ENCODE peak calls at places on chromosome 5, in nine cellular contexts. C is SHP77, H is kidney epithelial cell, Y is GM12865, B is GM03348, N is AG09319, M is heart left ventricle, F is COR-L47, O is HEK293T. G is an unnamed sample.

GRCh38 chr5:8993031-8993430 is 552.8 kb downstream of the SEMA5A start:
- DNase-seq in B (no peak), Y (peak), F (no peak), H (no peak), O (no peak), C (no peak), M (no peak), N (no peak), G (no peak)

GRCh38 chr5:154276932-154277331 is 86.4 kb downstream of the GALNT10 start:
- DNase-seq in C (no peak), B (peak), F (no peak), N (peak), M (peak), O (no peak), H (no peak), Y (no peak), G (no peak)

GRCh38 chr5:168672016-168672415 is 92.8 kb upstream of the PANK3 start:
- DNase-seq in C (no peak), O (no peak), M (no peak), F (no peak), H (no peak), N (no peak), Y (no peak), B (no peak), G (no peak)

GRCh38 chr5:68646142-68646541 is 430.6 kb downstream of the PIK3R1 start:
- DNase-seq in C (no peak), B (no peak), O (no peak), M (no peak), H (no peak), F (no peak), N (no peak), Y (no peak), G (no peak)

GRCh38 chr5:137055271-137055872 is 443.8 kb downstream of the SPOCK1 start:
- DNase-seq in N (no peak), C (no peak), F (no peak), H (no peak), Y (no peak), B (peak), O (no peak), M (no peak), G (no peak)

GRCh38 chr5:61330341-61330878 is 1.6 kb upstream of the ZSWIM6 start:
- DNase-seq in B (peak), F (peak), C (peak), H (no peak), M (peak), Y (no peak), N (no peak), O (peak), G (peak)

GRCh38 chr5:175471628-175472027 is 6.7 kb upstream of the SFXN1 start:
- DNase-seq in C (no peak), M (no peak), B (no peak), O (no peak), N (no peak), F (no peak), H (no peak), Y (peak), G (no peak)

GRCh38 chr5:73564018-73564417 is 1.4 kb downstream of the ANKRA2 start:
- DNase-seq in C (no peak), N (no peak), Y (no peak), M (no peak), B (no peak), H (no peak), O (no peak), F (no peak), G (no peak)

GRCh38 chr5:6504677-6505414 is 56.2 kb downstream of the UBE2QL1 start:
- DNase-seq in F (peak), B (no peak), H (peak), Y (no peak), O (no peak), N (no peak), M (no peak), C (peak), G (peak)

GRCh38 chr5:2030131-2030530 is 147.4 kb upstream of the IRX4 start:
- DNase-seq in B (no peak), O (no peak), N (no peak), M (no peak), Y (no peak), F (no peak), C (no peak), H (no peak), G (no peak)

GRCh38 chr5:177552839-177553455 is 1.4 kb downstream of the FAM193B start:
- DNase-seq in M (peak), C (no peak), Y (no peak), B (peak), F (no peak), O (no peak), H (no peak), N (no peak), G (no peak)

GRCh38 chr5:31047621-31048020 is 145.9 kb upstream of the CDH6 start:
- DNase-seq in C (no peak), H (no peak), Y (no peak), F (peak), O (no peak), B (no peak), M (no peak), N (no peak), G (no peak)

GRCh38 chr5:123120197-123120596 is 31.2 kb downstream of the PRDM6 start:
- DNase-seq in B (no peak), F (no peak), O (peak), M (no peak), Y (no peak), C (no peak), H (no peak), N (no peak), G (no peak)

G was measured in NCI-H1092 treated with DMSO at 0.1 percent for 48 hours.